ENCODE peak calls at places on chromosome 6, in nine cellular contexts. I is uterus; U is stimulated activated CD8-positive, alpha-beta memory T cell treated with anti-CD3 and anti-CD28 coated beads, Interleukin-7, amount 100 ng/mL, for 1 hour; S is T-helper 2 cell; R is skeletal muscle cell; Z is pancreas; M is prostate gland; C is neural progenitor cell; Q is astrocyte of the hippocampus. B is an unnamed sample.

GRCh38 chr6:7424967-7425807 is 35.6 kb downstream of the RIOK1 start:
- DNase-seq in R (no peak), S (no peak), Z (no peak), M (peak; percentile 38), C (no peak), U (no peak), Q (no peak), I (no peak), B (peak; percentile 72)

GRCh38 chr6:19873031-19873430 is 35.9 kb downstream of the ID4 start:
- DNase-seq in C (peak; percentile 33), U (no peak), R (no peak), Z (no peak), I (no peak), M (no peak), Q (no peak), S (no peak), B (no peak)

GRCh38 chr6:21479140-21479539 is 114.4 kb upstream of the SOX4 start:
- DNase-seq in S (no peak), Q (peak; percentile 68), M (peak; percentile 30), R (peak; percentile 8), I (peak; percentile 31), C (no peak), Z (no peak), U (no peak), B (no peak)

GRCh38 chr6:13355969-13356368 is 27.6 kb upstream of the TBC1D7 start:
- DNase-seq in I (no peak), S (no peak), Q (no peak), U (no peak), Z (no peak), M (no peak), R (no peak), C (no peak), B (no peak)

GRCh38 chr6:34017106-34017805 is 128.6 kb downstream of the GRM4 start:
- DNase-seq in R (no peak), Z (no peak), M (no peak), C (no peak), I (no peak), S (no peak), Q (no peak), U (no peak), B (no peak)

GRCh38 chr6:81075974-81076373 is 676.5 kb downstream of the TENT5A start:
- DNase-seq in M (no peak), Q (peak; percentile 23), U (no peak), Z (no peak), C (peak; percentile 77), S (no peak), R (no peak), I (no peak), B (no peak)

GRCh38 chr6:146856296-146856695 is 257.5 kb downstream of the ADGB start:
- DNase-seq in I (no peak), R (no peak), S (no peak), Z (no peak), C (no peak), U (no peak), Q (no peak), M (no peak), B (no peak)

GRCh38 chr6:55825402-55826051 is 49.9 kb downstream of the BMP5 start:
- DNase-seq in U (no peak), Z (no peak), S (no peak), R (peak; percentile 49), I (no peak), M (no peak), Q (peak; percentile 46), C (peak; percentile 61), B (no peak)

GRCh38 chr6:30670760-30671527 is 1.9 kb downstream of the DHX16 start:
- DNase-seq in Z (no peak), U (no peak), I (no peak), R (no peak), M (no peak), Q (no peak), C (peak; percentile 33), S (no peak), B (no peak)

GRCh38 chr6:21265264-21266044 is 328.1 kb upstream of the SOX4 start:
- DNase-seq in R (peak; percentile 11), S (no peak), M (no peak), Q (no peak), Z (no peak), I (no peak), C (no peak), U (no peak), B (no peak)